ENCODE peak calls at places on chromosomes 13 and 19, in seven cellular contexts. J is HCT116, W is K562, Q is GM12878, M is H1, S is SK-N-SH, X is HepG2. A is an unnamed sample.

GRCh38 chr19:11137542-11138384 is 17.8 kb downstream of the SPC24 start:
- DNase-seq in S (peak), J (no peak), X (peak), M (no peak), W (peak), Q (no peak), A (no peak)

GRCh38 chr13:104389722-104390121 is 1323.5 kb upstream of the SLC10A2 start:
- DNase-seq in M (no peak), J (no peak), Q (no peak), S (no peak), W (no peak), X (peak), A (no peak)

GRCh38 chr13:26686285-26686684 is 74.3 kb downstream of the GPR12 start:
- DNase-seq in M (no peak), S (peak), X (no peak), Q (no peak), J (no peak), W (no peak), A (no peak)

GRCh38 chr13:103351035-103351828 is 285.0 kb upstream of the SLC10A2 start:
- DNase-seq in J (no peak), S (no peak), M (peak), X (no peak), W (no peak), Q (no peak), A (peak)

GRCh38 chr19:1270168-1270853 is 1.2 kb downstream of the CIRBP start:
- DNase-seq in Q (no peak), J (no peak), W (no peak), M (no peak), X (no peak), S (no peak), A (no peak)

GRCh38 chr19:1172353-1173159 is 1.5 kb downstream of the SBNO2 start:
- DNase-seq in X (no peak), W (no peak), J (no peak), M (no peak), Q (no peak), S (peak), A (no peak)

GRCh38 chr13:67094952-67095351 is 135.2 kb downstream of the PCDH9 start:
- DNase-seq in W (no peak), X (no peak), J (no peak), M (no peak), Q (no peak), S (no peak), A (no peak)

GRCh38 chr13:94192576-94192975 is 286.9 kb downstream of the DCT start:
- DNase-seq in S (no peak), M (no peak), Q (no peak), X (peak), J (no peak), W (no peak), A (peak)

GRCh38 chr13:45527699-45528462 is 63.1 kb downstream of the COG3 start:
- DNase-seq in X (peak), Q (no peak), S (no peak), M (no peak), W (no peak), J (no peak), A (no peak)

GRCh38 chr13:24746618-24747247 is 17.2 kb upstream of the RNF17 start:
- DNase-seq in X (no peak), M (no peak), Q (no peak), W (no peak), J (no peak), S (no peak), A (no peak)

GRCh38 chr13:106529415-106530208 is 5.8 kb downstream of the EFNB2 start:
- DNase-seq in J (no peak), X (no peak), W (no peak), S (peak), Q (no peak), M (no peak), A (no peak)

GRCh38 chr13:113907637-113908617 is 44.1 kb upstream of the GAS6 start:
- DNase-seq in M (no peak), X (no peak), W (no peak), Q (no peak), S (no peak), J (no peak), A (no peak)

GRCh38 chr19:41355802-41356201 is 2.1 kb upstream of the TGFB1 start:
- DNase-seq in Q (no peak), X (no peak), J (no peak), W (no peak), M (no peak), S (peak), A (no peak)

GRCh38 chr13:110616103-110617101 is 1.1 kb downstream of the NAXD start:
- DNase-seq in J (peak), S (peak), W (peak), M (no peak), Q (no peak), X (peak), A (no peak)

GRCh38 chr19:35357867-35358573 is at the start of gene FFAR3:
- DNase-seq in Q (no peak), M (no peak), J (no peak), W (no peak), X (no peak), S (no peak), A (no peak)

GRCh38 chr13:89695343-89696257 is 1651.9 kb upstream of the MIR17HG start:
- DNase-seq in X (peak), J (peak), W (no peak), Q (no peak), M (peak), S (peak), A (peak)

GRCh38 chr19:49339364-49340068 is 4.3 kb downstream of the CD37 start:
- DNase-seq in J (no peak), W (peak), X (no peak), M (peak), S (peak), Q (no peak), A (peak)

GRCh38 chr13:106471957-106472543 is 63.4 kb downstream of the EFNB2 start:
- DNase-seq in X (peak), W (peak), J (peak), S (peak), M (peak), Q (no peak), A (peak)

GRCh38 chr13:91381371-91381770 is 17.1 kb upstream of the GPC5 start:
- DNase-seq in W (no peak), S (peak), Q (no peak), J (no peak), M (no peak), X (no peak), A (no peak)

GRCh38 chr19:39308531-39309304 is 11.9 kb downstream of the LRFN1 start:
- DNase-seq in Q (no peak), M (peak), J (no peak), S (peak), W (peak), X (no peak), A (no peak)

GRCh38 chr19:39307233-39307821 is 11.1 kb downstream of the IFNL1 start:
- DNase-seq in Q (no peak), X (no peak), M (no peak), J (no peak), W (peak), S (no peak), A (peak)

GRCh38 chr19:39310558-39311311 is 9.9 kb downstream of the LRFN1 start:
- DNase-seq in J (no peak), M (no peak), Q (no peak), X (no peak), S (no peak), W (peak), A (no peak)

GRCh38 chr19:39306075-39306474 is 9.9 kb downstream of the IFNL1 start:
- DNase-seq in W (no peak), J (no peak), M (no peak), S (no peak), Q (no peak), X (no peak), A (no peak)

DNA sequence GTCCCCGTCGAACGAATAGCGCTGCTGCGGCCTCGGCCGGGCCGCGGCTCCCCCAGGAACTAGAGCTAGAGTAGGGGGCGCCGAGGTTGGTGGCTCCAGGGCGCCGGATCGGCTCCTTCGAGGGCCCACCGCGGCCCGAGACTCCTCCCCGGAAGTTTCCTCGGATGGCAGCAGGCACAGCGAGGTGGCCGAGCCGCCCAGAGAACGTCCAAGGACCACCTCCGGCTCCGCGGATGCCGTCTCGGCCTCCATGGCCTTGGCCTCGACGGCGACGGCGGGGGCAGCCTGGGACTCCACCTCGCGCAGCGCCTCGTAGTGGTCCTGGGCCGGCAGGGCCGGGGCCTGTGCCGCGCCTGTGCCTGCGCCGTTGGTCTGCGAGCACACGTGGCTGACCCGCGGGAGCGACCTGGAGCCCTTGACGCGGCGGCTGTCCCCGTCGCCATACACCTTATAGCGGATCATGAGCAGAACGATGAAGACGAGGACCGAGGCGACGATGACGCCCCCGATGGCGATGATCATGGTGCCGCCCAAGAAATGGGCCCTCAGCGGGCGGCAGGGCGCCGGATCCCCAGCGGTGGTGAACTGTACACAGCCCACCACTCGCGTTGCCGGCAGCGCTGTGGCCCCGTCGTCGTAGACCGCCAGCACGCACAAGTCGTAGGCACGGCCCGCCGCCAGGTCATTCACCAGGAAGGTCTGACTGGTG is 11.8 kb downstream of the IFNL1 start:
- DNase-seq in J (no peak), Q (no peak), X (no peak), W (no peak), M (no peak), S (no peak), A (no peak)
- TF ChIP-seq YY1 in J (no peak), Q (no peak), X (no peak), W (no peak), M (no peak), S (no peak), A (no peak)

DNA sequence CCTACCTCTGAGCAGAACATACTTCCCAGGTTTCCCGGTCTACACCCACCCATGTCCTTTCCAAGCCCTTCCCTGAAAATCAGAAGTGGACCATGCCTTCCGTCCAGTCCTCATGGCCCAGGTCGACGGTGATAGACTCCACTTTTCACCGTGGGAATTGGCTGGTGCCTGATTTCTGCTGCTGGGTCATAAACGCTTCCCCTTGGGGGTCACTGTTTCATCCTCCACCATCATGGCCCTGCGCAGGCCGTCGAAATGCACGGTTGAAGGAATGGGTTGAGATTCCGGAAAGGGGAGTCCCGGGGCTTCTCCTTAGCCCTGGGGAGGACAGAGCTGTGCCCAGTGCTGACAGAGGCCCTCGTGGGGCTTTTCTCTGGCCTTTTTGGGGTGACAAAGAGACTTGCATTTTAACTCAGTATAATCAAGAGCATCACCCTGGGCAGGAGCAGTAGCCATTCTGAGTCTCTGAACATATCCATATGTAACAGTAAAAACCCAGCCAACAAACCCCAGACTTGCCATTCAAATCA is 75.5 kb downstream of the SOX1 start:
- DNase-seq in Q (no peak), W (no peak), M (no peak), S (no peak), X (no peak), J (no peak), A (no peak)
- TF ChIP-seq YY1 in Q (no peak), W (no peak), M (no peak), S (no peak), X (no peak), J (no peak), A (no peak)

GRCh38 chr19:33500586-33500985 is 21.0 kb downstream of the PEPD start:
- DNase-seq in M (no peak), J (no peak), W (no peak), Q (no peak), X (no peak), S (no peak), A (no peak)

GRCh38 chr19:33499248-33499647 is 22.3 kb downstream of the PEPD start:
- DNase-seq in S (no peak), Q (no peak), J (no peak), W (no peak), M (no peak), X (no peak), A (no peak)

GRCh38 chr19:33500991-33501390 is 20.6 kb downstream of the PEPD start:
- DNase-seq in X (no peak), S (no peak), W (no peak), J (no peak), Q (no peak), M (no peak), A (no peak)

GRCh38 chr19:33498391-33499000 is 23.1 kb downstream of the PEPD start:
- DNase-seq in Q (no peak), J (no peak), X (no peak), M (no peak), W (no peak), S (no peak), A (no peak)

GRCh38 chr19:33499671-33500506 is 21.7 kb downstream of the PEPD start:
- DNase-seq in X (no peak), W (no peak), Q (no peak), J (no peak), M (no peak), S (peak), A (no peak)
- TF ChIP-seq YY1 in X (no peak), W (no peak), Q (no peak), J (no peak), M (no peak), S (no peak), A (no peak)

DNA sequence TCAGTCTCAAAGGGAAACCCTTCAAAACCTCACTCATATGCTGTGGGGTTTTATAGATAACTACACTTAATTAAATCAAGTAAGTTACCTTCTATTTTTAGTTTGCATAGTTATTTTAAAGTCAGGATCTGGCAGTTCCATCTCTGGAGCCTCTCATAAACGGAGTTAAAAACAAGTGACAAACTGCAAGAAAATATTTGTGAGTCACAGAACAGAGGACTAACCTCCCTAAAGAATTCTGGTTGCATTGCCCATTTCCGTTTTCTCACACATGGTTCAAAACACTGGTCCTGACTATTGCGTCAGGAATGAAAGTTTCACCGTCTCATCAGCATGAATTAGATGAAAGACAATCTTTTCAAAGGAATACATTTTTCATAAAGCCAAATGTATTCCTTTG is 10.6 kb downstream of the RXFP2 start:
- DNase-seq in W (no peak), S (no peak), M (no peak), Q (no peak), X (no peak), J (no peak), A (no peak)
- TF ChIP-seq YY1 in W (no peak), S (no peak), M (no peak), Q (no peak), X (no peak), J (no peak), A (no peak)

DNA sequence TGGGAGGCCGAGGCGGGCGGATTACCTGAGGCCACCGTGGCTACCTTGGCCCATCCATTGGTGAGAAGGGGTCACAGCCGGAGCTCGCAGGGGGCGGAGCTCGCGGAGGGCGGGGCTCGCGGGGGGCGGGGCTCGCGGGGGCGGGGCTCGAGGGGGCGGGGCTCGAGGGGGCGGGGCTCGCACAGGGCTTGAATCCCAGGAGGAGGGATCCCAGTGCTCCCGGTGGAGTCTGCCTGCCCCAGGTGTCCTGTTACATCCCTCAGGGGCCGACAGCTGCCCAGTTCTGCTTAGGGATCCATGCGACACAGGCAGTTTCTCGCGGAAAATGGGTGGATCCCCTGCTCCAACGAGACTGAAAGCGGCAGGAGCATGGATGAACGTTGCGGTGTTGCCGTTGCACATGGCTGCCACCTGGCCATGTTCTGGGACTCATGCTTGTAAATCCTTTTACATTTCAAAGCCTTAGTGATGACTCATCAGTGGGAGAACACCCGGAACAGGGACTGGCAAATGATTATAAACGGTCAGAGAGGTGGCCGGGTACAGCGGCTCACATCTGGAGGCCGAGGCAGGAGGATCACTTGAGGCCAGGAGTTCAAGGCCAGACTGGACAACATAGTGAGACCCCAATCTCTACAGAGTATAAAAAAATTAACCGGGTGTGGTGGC is 25.1 kb downstream of the TMPRSS9 start:
- DNase-seq in X (peak), J (peak), S (peak), M (peak), Q (no peak), W (peak), A (peak)
- TF ChIP-seq YY1 in X (peak), J (peak), S (peak), M (peak), Q (no peak), W (peak), A (no peak)

GRCh38 chr13:98461525-98462240 is 115.2 kb downstream of the STK24 start:
- DNase-seq in J (no peak), S (no peak), M (no peak), Q (no peak), X (no peak), W (no peak), A (no peak)

GRCh38 chr13:98459171-98459681 is 117.7 kb downstream of the STK24 start:
- DNase-seq in Q (no peak), W (no peak), J (no peak), S (no peak), X (no peak), M (no peak), A (no peak)

GRCh38 chr13:98462241-98462882 is 114.5 kb downstream of the STK24 start:
- DNase-seq in M (no peak), W (no peak), S (no peak), J (no peak), Q (no peak), X (no peak), A (no peak)

GRCh38 chr13:98459721-98460370 is 117.1 kb downstream of the STK24 start:
- DNase-seq in S (no peak), X (no peak), W (no peak), Q (no peak), J (no peak), M (no peak), A (no peak)

GRCh38 chr13:98460519-98460918 is 116.4 kb downstream of the STK24 start:
- DNase-seq in J (no peak), W (no peak), Q (no peak), M (no peak), X (no peak), S (no peak), A (no peak)
- TF ChIP-seq YY1 in J (no peak), W (no peak), Q (no peak), M (no peak), X (no peak), S (no peak), A (no peak)

GRCh38 chr19:18045307-18046013 is 37.5 kb downstream of the ARRDC2 start:
- DNase-seq in W (no peak), J (no peak), S (no peak), M (no peak), Q (no peak), X (no peak), A (no peak)

GRCh38 chr19:18049390-18049789 is 37.3 kb downstream of the IL12RB1 start:
- DNase-seq in Q (no peak), M (no peak), J (no peak), W (no peak), X (no peak), S (no peak), A (no peak)

GRCh38 chr19:18041054-18041453 is 33.1 kb downstream of the ARRDC2 start:
- DNase-seq in S (no peak), M (no peak), Q (no peak), W (no peak), X (no peak), J (no peak), A (no peak)

GRCh38 chr19:18044825-18045304 is 36.9 kb downstream of the ARRDC2 start:
- DNase-seq in Q (peak), M (no peak), X (no peak), W (peak), J (no peak), S (no peak), A (no peak)

GRCh38 chr19:18046066-18046718 is 38.2 kb downstream of the ARRDC2 start:
- DNase-seq in M (no peak), X (peak), J (peak), W (peak), Q (no peak), S (no peak), A (no peak)
- TF ChIP-seq YY1 in M (no peak), X (no peak), J (no peak), W (no peak), Q (no peak), S (no peak), A (no peak)

DNA sequence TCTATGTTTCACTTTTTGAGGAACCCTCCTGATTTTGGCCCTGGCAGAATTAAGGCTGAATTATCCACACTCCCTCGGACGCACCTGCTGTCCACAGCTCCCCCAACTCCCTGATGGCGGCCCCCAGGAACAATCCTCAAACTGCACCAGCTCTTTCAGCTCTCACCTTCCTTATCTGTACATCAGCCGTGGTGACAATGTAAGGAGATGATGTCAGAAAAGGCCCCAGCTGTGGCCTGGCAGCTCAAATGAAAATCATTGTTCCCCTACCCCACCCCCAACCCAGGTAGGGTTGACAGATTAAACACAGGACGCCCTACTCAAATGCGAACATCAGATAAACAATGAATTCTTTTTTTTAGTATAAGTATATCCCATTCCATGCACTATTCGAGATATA is 35.0 kb upstream of the KLF2 start:
- DNase-seq in W (no peak), J (no peak), M (no peak), Q (no peak), S (no peak), X (no peak), A (no peak)
- TF ChIP-seq YY1 in W (no peak), J (no peak), M (no peak), Q (no peak), S (no peak), X (no peak), A (no peak)

GRCh38 chr19:55493650-55494171 is 5.5 kb downstream of the SSC5D start:
- DNase-seq in J (no peak), X (no peak), M (no peak), W (no peak), Q (no peak), S (no peak), A (no peak)

GRCh38 chr19:55493052-55493649 is 4.9 kb downstream of the SSC5D start:
- DNase-seq in S (no peak), W (no peak), X (no peak), J (no peak), M (no peak), Q (no peak), A (no peak)

GRCh38 chr19:55490478-55491436 is 2.5 kb downstream of the SSC5D start:
- DNase-seq in M (no peak), S (no peak), X (no peak), W (no peak), Q (no peak), J (no peak), A (no peak)

GRCh38 chr19:55491546-55492360 is 3.5 kb downstream of the SSC5D start:
- DNase-seq in W (no peak), X (no peak), J (no peak), Q (no peak), M (no peak), S (no peak), A (no peak)

GRCh38 chr19:55492362-55492944 is 4.2 kb downstream of the SSC5D start:
- DNase-seq in W (no peak), S (no peak), J (no peak), Q (no peak), M (no peak), X (no peak), A (no peak)
- TF ChIP-seq YY1 in W (no peak), S (no peak), J (no peak), Q (no peak), M (no peak), X (no peak), A (no peak)